ENCODE peak calls at places on chromosomes 5 and 9, in nine cellular contexts. D is NCI-H2029; W is astrocyte; J is stimulated activated CD8-positive, alpha-beta memory T cell treated with anti-CD3 and anti-CD28 coated beads, Interleukin-7, amount 100 ng/mL, for 48 hours; Y is endothelial cell; N is NCI-H1436; Z is SW480; I is psoas muscle; C is IMR-90. L is an unnamed sample.

GRCh38 chr5:142012186-142012785 is 541 bp downstream of the GNPDA1 start:
- DNase-seq in J (no peak), N (no peak), C (no peak), W (no peak), D (no peak), Y (peak; percentile 45), Z (peak; percentile 47), I (peak; percentile 61), L (no peak)

GRCh38 chr5:103867857-103868598 is 305.4 kb upstream of the NUDT12 start:
- DNase-seq in D (no peak), Y (no peak), C (no peak), W (peak; percentile 81), I (no peak), N (no peak), Z (no peak), J (no peak), L (no peak)

GRCh38 chr5:39891376-39891775 is 466.6 kb upstream of the DAB2 start:
- DNase-seq in D (no peak), C (no peak), Z (no peak), I (no peak), J (no peak), W (peak; percentile 32), N (no peak), Y (no peak), L (no peak)

GRCh38 chr9:136645903-136646754 is 16.6 kb upstream of the EGFL7 start:
- DNase-seq in J (no peak), C (no peak), I (peak; percentile 53), Z (no peak), N (no peak), W (no peak), Y (peak; percentile 92), D (no peak), L (no peak)

GRCh38 chr5:170974487-170974886 is 112.7 kb downstream of the RANBP17 start:
- DNase-seq in C (no peak), J (no peak), Y (no peak), Z (no peak), D (no peak), I (no peak), W (no peak), N (no peak), L (no peak)

GRCh38 chr5:107874810-107875209 is 204.1 kb upstream of the EFNA5 start:
- DNase-seq in Y (no peak), W (peak; percentile 35), J (no peak), I (no peak), N (no peak), C (peak; percentile 52), D (no peak), Z (no peak), L (no peak)

GRCh38 chr9:105243935-105244273 is 547 bp upstream of the SLC44A1 start:
- DNase-seq in N (no peak), C (no peak), Y (no peak), W (no peak), Z (no peak), J (no peak), D (no peak), I (no peak), L (no peak)

GRCh38 chr5:1724822-1725602 is 74.6 kb downstream of the MRPL36 start:
- DNase-seq in Y (peak; percentile 9), Z (no peak), J (no peak), N (no peak), I (no peak), D (no peak), C (no peak), W (no peak), L (peak; percentile 27)

GRCh38 chr5:73735032-73735734 is 109.2 kb downstream of the ARHGEF28 start:
- DNase-seq in N (no peak), I (no peak), C (no peak), W (peak; percentile 12), J (no peak), Z (no peak), D (no peak), Y (no peak), L (no peak)

GRCh38 chr9:89482950-89483349 is 15.0 kb downstream of the SEMA4D start:
- DNase-seq in W (no peak), J (no peak), C (no peak), D (no peak), N (no peak), I (peak; percentile 54), Z (no peak), Y (no peak), L (no peak)

GRCh38 chr5:59496524-59497134 is 396.9 kb downstream of the PDE4D start:
- DNase-seq in J (no peak), I (no peak), D (no peak), W (no peak), Y (peak; percentile 35), N (no peak), C (peak; percentile 5), Z (no peak), L (no peak)

GRCh38 chr5:14457475-14457874 is 124.1 kb upstream of the OTULINL start:
- DNase-seq in Z (no peak), N (no peak), J (no peak), W (peak; percentile 45), Y (no peak), I (no peak), C (no peak), D (peak; percentile 53), L (no peak)

GRCh38 chr9:112868461-112868860 is 22.2 kb downstream of the SLC46A2 start:
- DNase-seq in Y (no peak), D (no peak), Z (no peak), W (no peak), N (no peak), J (no peak), C (no peak), I (no peak), L (peak; percentile 76)

GRCh38 chr5:103057208-103058130 is 62.5 kb downstream of the GIN1 start:
- DNase-seq in N (no peak), D (no peak), W (peak; percentile 22), J (no peak), I (no peak), Z (peak; percentile 9), C (peak; percentile 57), Y (no peak), L (no peak)

GRCh38 chr5:13488254-13488931 is 456.1 kb downstream of the DNAH5 start:
- DNase-seq in N (no peak), C (no peak), Z (no peak), D (no peak), J (no peak), W (no peak), I (no peak), Y (no peak), L (no peak)

GRCh38 chr5:52342361-52342760 is 445.4 kb upstream of the ITGA1 start:
- DNase-seq in Y (no peak), W (no peak), N (no peak), C (no peak), Z (no peak), I (no peak), J (no peak), D (no peak), L (no peak)

GRCh38 chr9:111362526-111362925 is 32.5 kb upstream of the OR2K2 start:
- DNase-seq in I (no peak), C (no peak), W (no peak), D (no peak), N (no peak), Z (no peak), Y (no peak), J (no peak), L (no peak)

GRCh38 chr5:19837536-19838179 is 150.3 kb downstream of the CDH18 start:
- DNase-seq in Y (no peak), D (no peak), C (peak; percentile 21), Z (no peak), W (peak; percentile 95), I (no peak), J (no peak), N (no peak), L (no peak)

GRCh38 chr5:74130141-74130897 is 504.3 kb downstream of the ARHGEF28 start:
- DNase-seq in N (peak; percentile 73), W (no peak), Y (no peak), Z (no peak), C (no peak), J (no peak), I (no peak), D (peak; percentile 94), L (no peak)

GRCh38 chr9:21549251-21549765 is 67.2 kb upstream of the IFNE start:
- DNase-seq in I (no peak), C (peak; percentile 97), Z (no peak), N (no peak), D (no peak), W (peak; percentile 99), Y (no peak), J (no peak), L (peak; percentile 57)

GRCh38 chr9:92406506-92406905 is 2.1 kb upstream of the OGN start:
- DNase-seq in Y (no peak), I (no peak), Z (no peak), C (no peak), D (no peak), W (peak; percentile 49), N (no peak), J (no peak), L (no peak)

GRCh38 chr5:54087436-54087835 is 222.9 kb downstream of the ARL15 start:
- DNase-seq in W (peak; percentile 93), J (no peak), N (no peak), Z (no peak), I (no peak), C (peak; percentile 95), D (no peak), Y (no peak), L (no peak)

GRCh38 chr9:7075154-7075553 is 317.4 kb downstream of the KDM4C start:
- DNase-seq in Z (no peak), I (no peak), Y (no peak), W (no peak), D (no peak), C (no peak), J (no peak), N (no peak), L (no peak)

GRCh38 chr9:105436753-105437152 is 11.1 kb upstream of the FSD1L start:
- DNase-seq in D (no peak), Z (no peak), N (no peak), I (no peak), C (no peak), Y (no peak), W (no peak), J (no peak), L (no peak)

GRCh38 chr5:122093861-122094650 is 16.0 kb upstream of the LOX start:
- DNase-seq in N (no peak), W (peak; percentile 61), C (peak; percentile 38), D (no peak), Y (no peak), Z (no peak), J (no peak), I (no peak), L (no peak)

GRCh38 chr9:89863837-89864236 is 259.0 kb downstream of the GADD45G start:
- DNase-seq in C (no peak), Y (no peak), W (no peak), I (no peak), J (no peak), Z (no peak), D (no peak), N (no peak), L (no peak)

GRCh38 chr5:43643750-43644149 is 40.8 kb downstream of the NNT start:
- DNase-seq in Y (no peak), I (no peak), W (no peak), N (no peak), C (no peak), D (no peak), J (no peak), Z (no peak), L (no peak)